ENCODE peak calls at places on chromosomes 11 and 22, in four cellular contexts. V is psoas muscle, C is adrenal gland, U is pons. P is an unnamed sample.

GRCh38 chr22:18076060-18076497 is 1.7 kb upstream of the PEX26 start:
- DNase-seq in U (peak), V (peak), C (peak), P (no peak)

GRCh38 chr22:23622634-23623033 is 9.5 kb downstream of the DRICH1 start:
- DNase-seq in C (no peak), U (no peak), V (no peak), P (no peak)

GRCh38 chr11:27329867-27330632 is 33.0 kb downstream of the CCDC34 start:
- DNase-seq in V (no peak), C (no peak), U (no peak), P (no peak)

GRCh38 chr22:38177044-38177443 is 4.6 kb downstream of the PLA2G6 start:
- DNase-seq in U (no peak), C (peak), V (no peak), P (peak)

GRCh38 chr11:77656362-77656761 is 18.8 kb upstream of the CLNS1A start:
- DNase-seq in C (no peak), V (no peak), U (no peak), P (no peak)

GRCh38 chr22:37069319-37069718 is 17.8 kb downstream of the KCTD17 start:
- DNase-seq in V (no peak), C (no peak), U (no peak), P (no peak)

GRCh38 chr22:44207981-44208317 is 27.2 kb downstream of the PARVG start:
- DNase-seq in C (no peak), V (no peak), U (no peak), P (no peak)

GRCh38 chr11:13423372-13423771 is 39.6 kb downstream of the BTBD10 start:
- DNase-seq in C (no peak), U (no peak), V (no peak), P (no peak)

GRCh38 chr11:10575999-10576398 is 7.5 kb upstream of the LYVE1 start:
- DNase-seq in U (no peak), V (no peak), C (no peak), P (no peak)

GRCh38 chr11:123560001-123560400 is 94.4 kb downstream of the SCN3B start:
- DNase-seq in U (peak), C (peak), V (peak), P (no peak)